ENCODE peak calls at places on chromosomes 13 and 19, in ten cellular contexts. R is transverse colon; G is IMR-90; H is heart right ventricle; Z is tibial artery; O is brain microvascular endothelial cell; N is SK-N-SH; E is CD4-positive, alpha-beta T cell; A is chondrocyte; U is kidney epithelial cell. J is an unnamed sample.

GRCh38 chr19:8361921-8362793 is 1.8 kb upstream of the ANGPTL4 start:
- DNase-seq in U (peak; percentile 95), O (peak; percentile 98), R (peak; percentile 93), H (peak; percentile 93), A (no peak), G (peak; percentile 99), E (no peak), Z (peak; percentile 99), N (peak; percentile 84), J (no peak)

GRCh38 chr19:38245826-38246498 is 10.2 kb downstream of the PPP1R14A start:
- DNase-seq in Z (peak; percentile 85), E (no peak), R (no peak), A (no peak), U (no peak), G (peak; percentile 27), O (peak; percentile 45), H (no peak), N (no peak), J (no peak)

GRCh38 chr19:13794388-13794751 is 873 bp upstream of the ZSWIM4 start:
- DNase-seq in O (peak; percentile 93), E (no peak), G (peak; percentile 96), U (no peak), A (no peak), N (no peak), Z (peak; percentile 93), R (peak; percentile 78), H (peak; percentile 74), J (no peak)

GRCh38 chr19:31349160-31349881 is at the start of gene TSHZ3:
- DNase-seq in G (peak; percentile 87), O (peak; percentile 59), H (peak; percentile 82), R (peak; percentile 72), E (no peak), Z (peak; percentile 90), N (peak; percentile 89), A (no peak), U (no peak), J (peak; percentile 55)

GRCh38 chr19:8390617-8390981 is 439 bp downstream of the RAB11B start:
- DNase-seq in N (peak; percentile 96), E (peak; percentile 82), G (peak; percentile 89), H (peak; percentile 98), O (peak; percentile 95), A (peak; percentile 95), R (peak; percentile 97), Z (peak; percentile 98), U (peak; percentile 39), J (peak; percentile 96)

GRCh38 chr13:40776681-40777165 is 5.7 kb upstream of the MRPS31 start:
- DNase-seq in R (peak; percentile 56), E (peak; percentile 67), A (no peak), N (no peak), U (no peak), Z (no peak), O (peak; percentile 30), G (peak; percentile 55), H (no peak), J (no peak)

GRCh38 chr19:18170714-18171255 is 2.8 kb upstream of the IFI30 start:
- DNase-seq in E (no peak), O (no peak), N (peak; percentile 19), Z (peak; percentile 76), R (peak; percentile 65), U (no peak), G (no peak), A (no peak), H (no peak), J (no peak)

GRCh38 chr13:80755925-80756324 is 415.0 kb upstream of the SPRY2 start:
- DNase-seq in U (no peak), G (no peak), N (no peak), E (no peak), R (no peak), A (no peak), Z (no peak), H (no peak), O (no peak), J (no peak)

DNA sequence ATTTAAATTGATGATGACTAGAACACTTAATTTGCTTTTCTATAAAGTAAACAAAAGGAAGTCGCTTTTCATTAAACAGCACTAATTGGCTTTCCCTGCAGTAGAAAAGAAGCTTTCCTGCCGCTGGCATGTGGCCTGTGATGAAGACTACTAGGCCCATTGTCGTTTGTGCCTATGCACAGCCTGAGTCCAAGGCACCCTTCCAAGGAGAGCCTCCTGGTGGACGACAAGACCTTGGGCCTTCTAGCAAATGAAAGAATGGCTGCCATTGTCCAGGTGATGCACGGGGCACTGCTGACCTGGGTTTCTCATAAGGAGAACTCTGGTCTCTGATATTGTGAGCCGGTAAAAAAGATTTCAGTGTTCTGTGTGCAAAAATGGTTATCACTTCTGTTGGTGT is 233.0 kb downstream of the COL4A1 start:
- DNase-seq in O (no peak), U (no peak), R (no peak), E (no peak), N (no peak), Z (no peak), G (no peak), A (no peak), H (no peak), J (no peak)
- TF ChIP-seq CTCF in O (peak; percentile 31), U (no peak), R (no peak), E (no peak), N (no peak), Z (no peak), G (no peak), A (no peak), H (no peak), J (no peak)

GRCh38 chr19:33174186-33174585 is 19.9 kb upstream of the LRP3 start:
- DNase-seq in R (no peak), E (no peak), Z (no peak), U (no peak), H (no peak), A (peak; percentile 78), O (no peak), G (no peak), N (no peak), J (no peak)

GRCh38 chr19:33177417-33177976 is 16.6 kb upstream of the LRP3 start:
- DNase-seq in G (no peak), N (peak; percentile 77), U (no peak), A (peak; percentile 94), H (no peak), E (peak; percentile 73), Z (no peak), O (peak; percentile 53), R (no peak), J (peak; percentile 60)

GRCh38 chr19:33175886-33176669 is 18.1 kb upstream of the LRP3 start:
- DNase-seq in G (peak; percentile 30), O (no peak), N (peak; percentile 75), A (peak; percentile 77), U (no peak), H (no peak), E (peak; percentile 11), R (no peak), Z (no peak), J (peak; percentile 23)

GRCh38 chr19:33175156-33175782 is 18.9 kb upstream of the LRP3 start:
- DNase-seq in U (no peak), E (no peak), H (no peak), N (no peak), A (peak; percentile 54), O (no peak), Z (no peak), R (no peak), G (no peak), J (no peak)

DNA sequence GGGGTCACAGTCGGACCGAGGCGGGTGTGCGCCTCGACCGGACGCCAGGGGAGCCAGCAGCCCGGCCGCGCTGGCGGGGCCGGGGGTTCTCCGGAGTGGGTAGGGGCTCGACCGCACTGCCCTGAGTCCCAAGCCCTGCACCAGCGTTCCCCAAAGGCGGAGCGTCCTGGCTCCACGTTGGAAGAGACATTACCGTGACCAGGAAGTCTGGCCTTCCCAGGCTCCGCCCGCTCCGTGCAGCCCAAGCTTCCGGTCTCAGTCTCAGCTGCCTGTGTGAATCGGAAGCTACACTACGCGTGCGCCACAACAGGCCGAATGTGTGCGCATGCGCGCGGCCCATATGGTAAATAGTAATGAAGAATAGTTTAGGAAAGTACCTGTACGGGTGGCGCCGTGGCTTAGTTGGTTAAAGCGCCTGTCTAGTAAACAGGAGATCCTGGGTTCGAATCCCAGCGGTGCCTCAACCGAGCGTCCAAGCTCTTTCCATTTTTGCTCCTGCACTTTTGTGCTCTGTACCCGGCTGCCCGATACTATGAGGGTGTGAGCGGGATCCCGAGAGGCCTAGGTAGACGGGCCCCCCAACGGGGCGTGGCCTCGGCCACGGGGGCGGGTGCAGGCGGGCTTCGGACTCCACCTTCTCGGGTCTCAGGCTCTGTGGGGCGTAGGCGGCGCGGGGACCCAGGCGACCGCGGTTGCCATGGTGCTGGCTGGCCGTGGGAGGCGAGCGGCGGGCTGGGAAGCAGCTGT is 17.3 kb upstream of the LRP3 start:
- DNase-seq in Z (peak; percentile 98), R (peak; percentile 96), U (peak; percentile 90), O (peak; percentile 99), A (peak; percentile 99), H (peak; percentile 94), E (peak; percentile 98), G (peak; percentile 99), N (peak; percentile 97), J (peak; percentile 99)
- TF ChIP-seq CTCF in Z (peak; percentile 26), R (peak; percentile 49), U (no peak), O (no peak), A (peak; percentile 64), H (peak; percentile 36), E (no peak), G (no peak), N (peak; percentile 11), J (peak; percentile 38)

GRCh38 chr19:10293637-10294367 is 4.0 kb downstream of the ICAM5 start:
- DNase-seq in Z (no peak), H (no peak), R (no peak), E (no peak), G (no peak), U (no peak), A (no peak), O (no peak), N (no peak), J (no peak)

GRCh38 chr19:10292789-10293636 is 3.3 kb downstream of the ICAM5 start:
- DNase-seq in Z (no peak), R (peak; percentile 14), E (no peak), H (no peak), G (no peak), A (no peak), U (no peak), N (no peak), O (no peak), J (no peak)

GRCh38 chr19:10294368-10294697 is 4.6 kb downstream of the ICAM5 start:
- DNase-seq in A (no peak), N (no peak), Z (no peak), U (no peak), R (peak; percentile 33), O (no peak), E (no peak), G (no peak), H (no peak), J (no peak)

GRCh38 chr19:10295847-10296591 is 6.3 kb downstream of the ICAM5 start:
- DNase-seq in H (no peak), G (no peak), N (peak; percentile 58), Z (no peak), O (no peak), U (no peak), R (no peak), E (no peak), A (no peak), J (no peak)

GRCh38 chr19:10295305-10295846 is 5.6 kb downstream of the ICAM5 start:
- DNase-seq in O (no peak), G (no peak), R (peak; percentile 74), H (peak; percentile 44), E (peak; percentile 44), Z (no peak), U (no peak), N (peak; percentile 52), A (no peak), J (no peak)
- TF ChIP-seq CTCF in O (peak; percentile 29), G (no peak), R (no peak), H (peak; percentile 28), E (no peak), Z (no peak), U (no peak), N (no peak), A (no peak), J (peak; percentile 23)

DNA sequence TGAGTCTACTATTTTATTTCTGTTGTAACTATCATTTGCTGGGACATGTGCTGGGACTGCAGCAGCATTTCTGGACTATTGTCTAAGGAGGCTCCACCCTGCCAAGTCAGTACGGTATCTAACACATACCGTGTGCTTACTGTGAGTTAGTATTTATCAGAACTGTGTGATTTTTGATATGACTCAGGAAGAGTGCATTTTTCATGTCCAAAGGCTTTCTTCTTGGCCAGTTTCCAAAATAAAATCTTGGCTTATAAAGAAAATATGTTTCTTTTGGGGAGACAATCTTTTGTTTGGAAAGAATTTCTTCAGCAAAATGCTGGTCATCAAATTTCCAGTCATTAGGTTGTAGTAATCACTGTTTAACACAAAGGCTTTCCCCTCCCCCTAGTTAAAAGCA is 11.6 kb downstream of the PARP4 start:
- DNase-seq in A (no peak), N (no peak), U (no peak), Z (no peak), R (no peak), E (no peak), H (no peak), O (peak; percentile 58), G (peak; percentile 73), J (no peak)
- TF ChIP-seq CTCF in A (no peak), N (no peak), U (no peak), Z (no peak), R (no peak), E (no peak), H (no peak), O (no peak), G (no peak), J (no peak)

J was measured in progenitor cell of endocrine pancreas.